ENCODE peak calls at places on chromosomes 13 and 19, in seven cellular contexts. J is H9, Y is MG63, X is adrenal gland, M is left colon, K is activated T-helper 1 cell treated with Interleukin-2 at 50 U/mL for 16 hours, L is EL. N is an unnamed sample.

GRCh38 chr19:11978492-11979100 is 13.8 kb downstream of the ZNF763 start:
- DNase-seq in J (no peak), Y (no peak), X (no peak), M (no peak), K (no peak), L (no peak), N (no peak)

GRCh38 chr19:35352177-35352447 is 4.4 kb downstream of the FFAR1 start:
- DNase-seq in J (no peak), Y (no peak), X (no peak), M (no peak), K (no peak), L (no peak), N (no peak)

GRCh38 chr13:113112893-113113845 is 7.6 kb downstream of the F7 start:
- DNase-seq in J (no peak), Y (no peak), X (no peak), M (no peak), K (no peak), L (no peak), N (no peak)

GRCh38 chr19:19597809-19598306 is 20.6 kb downstream of the PBX4 start:
- DNase-seq in J (no peak), Y (no peak), X (no peak), M (no peak), K (peak), L (no peak), N (no peak)

GRCh38 chr13:79404361-79404760 is 1.7 kb downstream of the RBM26 start:
- DNase-seq in J (no peak), Y (no peak), X (no peak), M (no peak), K (no peak), L (no peak), N (no peak)

GRCh38 chr19:34256835-34257558 is 2.6 kb downstream of the GARRE1 start:
- DNase-seq in J (no peak), Y (no peak), X (no peak), M (no peak), K (no peak), L (no peak), N (no peak)

GRCh38 chr13:100397627-100398026 is 191.0 kb downstream of the GGACT start:
- DNase-seq in J (no peak), Y (no peak), X (no peak), M (no peak), K (no peak), L (no peak), N (no peak)

GRCh38 chr19:53455828-53456227 is 11.7 kb upstream of the ZNF813 start:
- DNase-seq in J (no peak), Y (no peak), X (no peak), M (no peak), K (no peak), L (no peak), N (no peak)

GRCh38 chr19:45901912-45902650 is at the start of gene MYPOP:
- DNase-seq in J (peak), Y (no peak), X (no peak), M (no peak), K (no peak), L (peak), N (no peak)

GRCh38 chr13:27926644-27927434 is 7.0 kb downstream of the PDX1 start:
- DNase-seq in J (peak), Y (no peak), X (no peak), M (no peak), K (no peak), L (no peak), N (peak)

GRCh38 chr13:41458939-41459753 is 1.8 kb downstream of the RGCC start:
- DNase-seq in J (no peak), Y (no peak), X (peak), M (no peak), K (peak), L (peak), N (no peak)

GRCh38 chr13:75704194-75704941 is 68.2 kb downstream of the LMO7 start:
- DNase-seq in J (no peak), Y (peak), X (no peak), M (no peak), K (no peak), L (peak), N (no peak)

GRCh38 chr19:33535176-33535575 is 13.6 kb upstream of the PEPD start:
- DNase-seq in J (no peak), Y (no peak), X (no peak), M (no peak), K (no peak), L (no peak), N (no peak)

GRCh38 chr13:19961924-19962323 is 3.4 kb downstream of the ZMYM2 start:
- DNase-seq in J (no peak), Y (no peak), X (no peak), M (no peak), K (no peak), L (no peak), N (no peak)

GRCh38 chr13:46321494-46322225 is 65.4 kb downstream of the RUBCNL start:
- DNase-seq in J (peak), Y (peak), X (peak), M (no peak), K (peak), L (peak), N (peak)

GRCh38 chr13:98273824-98274786 is 97.0 kb upstream of the RNF113B start:
- DNase-seq in J (peak), Y (no peak), X (no peak), M (no peak), K (no peak), L (no peak), N (no peak)

GRCh38 chr19:30167976-30168635 is 204.1 kb upstream of the ZNF536 start:
- DNase-seq in J (no peak), Y (no peak), X (no peak), M (no peak), K (no peak), L (no peak), N (no peak)

GRCh38 chr13:71260246-71260645 is 606.8 kb downstream of the DACH1 start:
- DNase-seq in J (no peak), Y (no peak), X (no peak), M (no peak), K (no peak), L (no peak), N (no peak)

GRCh38 chr19:32857584-32857983 is 12.0 kb downstream of the SLC7A9 start:
- DNase-seq in J (no peak), Y (no peak), X (no peak), M (no peak), K (no peak), L (no peak), N (no peak)

GRCh38 chr19:34556500-34556899 is 74.9 kb downstream of the WTIP start:
- DNase-seq in J (peak), Y (peak), X (no peak), M (no peak), K (no peak), L (peak), N (no peak)

GRCh38 chr13:30078059-30078458 is 227.6 kb upstream of the UBL3 start:
- DNase-seq in J (no peak), Y (no peak), X (no peak), M (no peak), K (no peak), L (no peak), N (no peak)

GRCh38 chr19:3722443-3723109 is 14.4 kb downstream of the TJP3 start:
- DNase-seq in J (peak), Y (no peak), X (no peak), M (peak), K (no peak), L (no peak), N (no peak)

GRCh38 chr19:39845621-39846175 is 481 bp downstream of the FBL start:
- DNase-seq in J (no peak), Y (peak), X (peak), M (no peak), K (no peak), L (peak), N (no peak)

GRCh38 chr19:7373862-7374261 is 25.1 kb downstream of the ARHGEF18 start:
- DNase-seq in J (peak), Y (peak), X (no peak), M (no peak), K (no peak), L (peak), N (no peak)

GRCh38 chr13:71831716-71832115 is 35.3 kb downstream of the DACH1 start:
- DNase-seq in J (no peak), Y (no peak), X (no peak), M (no peak), K (no peak), L (no peak), N (peak)

GRCh38 chr19:3544742-3545668 is 6.0 kb downstream of the TEKTIP1 start:
- DNase-seq in J (peak), Y (peak), X (peak), M (peak), K (peak), L (peak), N (peak)

GRCh38 chr19:41911889-41912731 is 16.1 kb downstream of the ERFL start:
- DNase-seq in J (no peak), Y (no peak), X (no peak), M (no peak), K (no peak), L (no peak), N (no peak)

GRCh38 chr19:31284621-31285020 is 64.6 kb downstream of the TSHZ3 start:
- DNase-seq in J (no peak), Y (no peak), X (no peak), M (no peak), K (no peak), L (no peak), N (no peak)

GRCh38 chr19:41457241-41457640 is 14.3 kb downstream of the ERICH4 start:
- DNase-seq in J (no peak), Y (no peak), X (no peak), M (no peak), K (no peak), L (no peak), N (no peak)

GRCh38 chr19:4977299-4978174 is 8.6 kb downstream of the KDM4B start:
- DNase-seq in J (no peak), Y (no peak), X (peak), M (peak), K (no peak), L (peak), N (no peak)

N was measured in neuronal stem cell.